ENCODE peak calls at places on chromosomes 5 and 9, in six cellular contexts. L is H1, J is GM12878, A is HCT116, V is HepG2, Y is SK-N-SH. K is an unnamed sample.

GRCh38 chr9:132241840-132242620 is 80.2 kb downstream of the NTNG2 start:
- DNase-seq in L (no peak), J (no peak), A (no peak), V (no peak), Y (peak; percentile 67), K (peak; percentile 41)

GRCh38 chr9:124257070-124257864 is 482 bp upstream of the NEK6 start:
- DNase-seq in L (no peak), J (no peak), A (no peak), V (no peak), Y (no peak), K (no peak)

GRCh38 chr9:128713411-128713780 is 10.5 kb downstream of the ZDHHC12 start:
- DNase-seq in L (no peak), J (no peak), A (no peak), V (no peak), Y (no peak), K (no peak)

GRCh38 chr9:21682981-21683380 is 119.5 kb upstream of the MTAP start:
- DNase-seq in L (no peak), J (no peak), A (no peak), V (no peak), Y (no peak), K (no peak)

GRCh38 chr5:156774273-156774672 is 75.8 kb upstream of the PPP1R2B start:
- DNase-seq in L (no peak), J (no peak), A (no peak), V (no peak), Y (no peak), K (no peak)

GRCh38 chr9:87874320-87874655 is 8.4 kb upstream of the SPATA31E1 start:
- DNase-seq in L (no peak), J (no peak), A (no peak), V (no peak), Y (no peak), K (no peak)

GRCh38 chr5:139688088-139688702 is 40.0 kb downstream of the CXXC5 start:
- DNase-seq in L (no peak), J (no peak), A (no peak), V (no peak), Y (no peak), K (no peak)

GRCh38 chr9:87876708-87877107 is 6.0 kb upstream of the SPATA31E1 start:
- DNase-seq in L (no peak), J (no peak), A (no peak), V (no peak), Y (no peak), K (no peak)

GRCh38 chr5:79305706-79306105 is 69.8 kb downstream of the JMY start:
- DNase-seq in L (no peak), J (no peak), A (no peak), V (no peak), Y (no peak), K (no peak)

GRCh38 chr5:9545301-9545958 is 445 bp downstream of the SEMA5A start:
- DNase-seq in L (no peak), J (no peak), A (no peak), V (no peak), Y (peak; percentile 53), K (no peak)

GRCh38 chr9:69919461-69920061 is 98.9 kb downstream of the CFAP95 start:
- DNase-seq in L (no peak), J (no peak), A (peak; percentile 29), V (peak; percentile 50), Y (peak; percentile 69), K (peak; percentile 30)

GRCh38 chr5:179191506-179192184 is 131.5 kb downstream of the ZNF354C start:
- DNase-seq in L (no peak), J (no peak), A (no peak), V (no peak), Y (peak; percentile 55), K (no peak)

GRCh38 chr5:474826-475661 is 32.1 kb downstream of the EXOC3 start:
- DNase-seq in L (no peak), J (no peak), A (no peak), V (no peak), Y (no peak), K (no peak)

GRCh38 chr5:39561421-39561820 is 136.6 kb upstream of the DAB2 start:
- DNase-seq in L (no peak), J (no peak), A (no peak), V (no peak), Y (no peak), K (no peak)

GRCh38 chr5:11903614-11904269 is 504 bp downstream of the CTNND2 start:
- DNase-seq in L (no peak), J (no peak), A (no peak), V (no peak), Y (peak; percentile 68), K (no peak)

GRCh38 chr5:154860123-154860522 is 1.7 kb downstream of the CNOT8 start:
- DNase-seq in L (no peak), J (no peak), A (no peak), V (peak; percentile 58), Y (no peak), K (peak; percentile 41)

GRCh38 chr5:5398046-5398445 is 24.4 kb upstream of the ICE1 start:
- DNase-seq in L (no peak), J (no peak), A (no peak), V (no peak), Y (no peak), K (no peak)

GRCh38 chr9:106954974-106955850 is 92.2 kb downstream of the ZNF462 start:
- DNase-seq in L (no peak), J (no peak), A (no peak), V (no peak), Y (no peak), K (no peak)

GRCh38 chr5:21573915-21574314 is 1279.2 kb downstream of the CDH12 start:
- DNase-seq in L (no peak), J (no peak), A (no peak), V (no peak), Y (no peak), K (peak; percentile 1)

GRCh38 chr9:116901260-116901659 is 214.2 kb downstream of the TRIM32 start:
- DNase-seq in L (no peak), J (no peak), A (no peak), V (no peak), Y (no peak), K (no peak)

GRCh38 chr9:36392489-36392888 is 7.6 kb downstream of the RNF38 start:
- DNase-seq in L (no peak), J (no peak), A (no peak), V (no peak), Y (no peak), K (no peak)

GRCh38 chr5:42953061-42953460 is 87.1 kb downstream of the ANXA2R start:
- DNase-seq in L (no peak), J (no peak), A (no peak), V (no peak), Y (no peak), K (no peak)

DNA sequence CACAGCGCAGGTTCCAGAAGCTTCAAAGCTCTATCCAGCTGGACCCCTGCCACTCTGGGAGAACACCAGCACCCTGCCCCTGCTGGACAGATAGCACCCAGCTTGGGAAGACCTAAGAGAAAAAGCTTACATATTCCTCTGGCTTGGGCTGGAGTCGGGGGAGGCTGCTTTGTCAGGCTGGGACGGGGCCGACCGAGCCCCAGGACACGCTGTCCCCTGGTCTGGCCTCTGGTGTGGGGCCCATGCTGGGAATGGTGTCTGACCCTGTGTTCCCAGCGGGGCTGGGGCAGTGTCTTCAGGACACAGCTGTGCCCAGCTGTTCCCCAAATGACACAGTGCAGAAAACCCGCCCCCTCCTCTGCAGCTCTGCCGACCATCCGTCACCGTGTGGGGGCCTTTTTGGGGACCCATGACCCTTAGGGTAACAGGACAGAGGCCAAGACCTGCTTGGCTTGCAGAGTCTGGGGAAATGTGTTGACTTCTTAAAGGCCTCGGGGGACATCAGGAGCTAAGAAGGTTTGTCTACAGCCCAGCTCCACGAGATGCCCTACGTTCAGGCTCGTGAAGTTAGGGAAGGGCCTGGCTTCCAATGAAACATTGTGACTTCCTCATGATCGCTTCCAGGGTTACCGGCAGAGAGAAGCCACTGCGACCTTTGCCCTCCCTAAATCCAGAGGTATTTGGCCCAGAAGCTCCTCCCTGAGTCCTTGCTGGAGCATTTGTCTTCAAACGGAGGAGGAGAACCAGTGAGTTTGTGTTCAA is 20.4 kb upstream of the SLC2A6 start:
- DNase-seq in L (no peak), J (no peak), A (no peak), V (peak; percentile 31), Y (no peak), K (no peak)
- TF ChIP-seq POLR2AphosphoS5 in L (no peak), J (no peak), A (no peak), V (no peak), Y (no peak), K (no peak)

GRCh38 chr5:172049226-172049796 is 42.9 kb upstream of the FBXW11 start:
- DNase-seq in L (no peak), J (no peak), A (no peak), V (no peak), Y (no peak), K (no peak)
- TF ChIP-seq JUND in L (no peak), J (no peak), A (no peak), V (no peak), Y (no peak), K (no peak)

DNA sequence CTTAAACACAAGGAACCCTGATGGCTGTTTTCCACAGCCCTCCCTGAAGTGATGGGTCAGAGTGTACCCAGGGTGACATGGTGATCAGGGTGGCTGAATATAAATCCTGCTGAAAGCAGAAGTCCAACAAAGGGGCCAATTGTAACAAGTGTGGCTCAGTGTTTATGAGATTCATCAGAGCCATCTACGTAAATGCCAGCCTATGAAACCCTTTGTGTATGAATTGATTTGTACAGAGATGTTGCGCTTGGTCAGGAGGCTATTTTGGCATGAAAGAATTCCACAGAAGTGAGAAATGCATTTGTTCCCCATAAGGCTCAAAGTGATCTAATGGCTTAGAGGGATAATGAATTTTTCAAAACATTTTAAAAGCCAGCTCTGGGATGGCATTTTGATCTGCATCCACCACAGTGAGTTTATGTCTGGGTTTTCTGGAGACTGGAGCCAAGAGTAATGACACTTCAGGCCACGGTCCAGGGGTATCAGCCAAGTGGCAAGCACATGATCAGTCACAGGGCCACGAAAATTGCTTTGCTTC is 12.4 kb downstream of the PRUNE2 start:
- DNase-seq in L (no peak), J (no peak), A (no peak), V (no peak), Y (no peak), K (no peak)
- TF ChIP-seq POLR2AphosphoS5 in L (no peak), J (no peak), A (no peak), V (no peak), Y (no peak), K (no peak)

GRCh38 chr9:130173462-130173876 is 1.3 kb downstream of the NCS1 start:
- DNase-seq in L (no peak), J (no peak), A (no peak), V (no peak), Y (peak; percentile 72), K (no peak)
- TF ChIP-seq JUND in L (no peak), J (no peak), A (no peak), V (no peak), Y (no peak), K (no peak)

K was measured in K562.